ENCODE peak calls at places on chromosomes 7 and 10, in nine cellular contexts. T, K, E, O, U, L, S, F and W are unnamed samples. For H3K27me3, the result is how much of the 10 kb centered on the place peaks cover.

GRCh38 chr10:12707461-12708185 is 293.9 kb downstream of the CCDC3 start:
- DNase-seq in O (peak), F (no peak), K (peak), U (no peak), T (peak), S (no peak), E (peak), L (peak), W (peak)

GRCh38 chr7:45924283-45924682 is 3.2 kb upstream of the IGFBP3 start:
- DNase-seq in L (no peak), F (no peak), K (no peak), T (no peak), E (peak), U (no peak), O (no peak), S (no peak), W (no peak)

GRCh38 chr7:80873140-80873539 is 45.7 kb downstream of the SEMA3C start:
- DNase-seq in K (no peak), S (no peak), T (no peak), O (no peak), L (no peak), F (no peak), U (no peak), E (no peak), W (no peak)

GRCh38 chr7:117064688-117065087 is 111.4 kb downstream of the ST7 start:
- DNase-seq in T (no peak), S (no peak), K (no peak), O (no peak), U (no peak), F (no peak), E (no peak), L (no peak), W (no peak)

GRCh38 chr10:132942101-132942739 is at the start of gene CFAP46:
- DNase-seq in O (peak), L (no peak), U (no peak), F (no peak), E (no peak), S (peak), K (no peak), T (peak), W (peak)

GRCh38 chr7:105131890-105132289 is 117.9 kb downstream of the KMT2E start:
- DNase-seq in O (peak), L (no peak), S (no peak), E (no peak), U (no peak), K (no peak), F (no peak), T (no peak), W (no peak)

GRCh38 chr10:127600479-127600878 is 51.4 kb downstream of the NPS start:
- DNase-seq in L (no peak), K (no peak), T (peak), S (no peak), F (no peak), E (no peak), U (no peak), O (no peak), W (no peak)

GRCh38 chr7:133297093-133297492 is 44.2 kb downstream of the EXOC4 start:
- DNase-seq in T (no peak), F (no peak), S (no peak), K (no peak), E (no peak), O (no peak), U (no peak), L (no peak), W (no peak)

GRCh38 chr10:127215882-127216281 is 19.5 kb upstream of the INSYN2A start:
- DNase-seq in E (no peak), O (no peak), F (no peak), T (no peak), U (no peak), L (no peak), K (no peak), S (no peak), W (no peak)

GRCh38 chr10:76001019-76001418 is 569.6 kb downstream of the LRMDA start:
- DNase-seq in T (no peak), U (no peak), E (no peak), L (no peak), S (no peak), F (no peak), K (no peak), O (no peak), W (no peak)

GRCh38 chr10:112435013-112435619 is 11.6 kb downstream of the ZDHHC6 start:
- DNase-seq in K (peak), U (no peak), S (no peak), T (no peak), F (no peak), L (no peak), O (no peak), E (no peak), W (no peak)

GRCh38 chr7:129670636-129671035 is 59.1 kb downstream of the NRF1 start:
- DNase-seq in T (no peak), E (no peak), U (no peak), S (no peak), L (no peak), F (no peak), O (no peak), K (no peak), W (no peak)

DNA sequence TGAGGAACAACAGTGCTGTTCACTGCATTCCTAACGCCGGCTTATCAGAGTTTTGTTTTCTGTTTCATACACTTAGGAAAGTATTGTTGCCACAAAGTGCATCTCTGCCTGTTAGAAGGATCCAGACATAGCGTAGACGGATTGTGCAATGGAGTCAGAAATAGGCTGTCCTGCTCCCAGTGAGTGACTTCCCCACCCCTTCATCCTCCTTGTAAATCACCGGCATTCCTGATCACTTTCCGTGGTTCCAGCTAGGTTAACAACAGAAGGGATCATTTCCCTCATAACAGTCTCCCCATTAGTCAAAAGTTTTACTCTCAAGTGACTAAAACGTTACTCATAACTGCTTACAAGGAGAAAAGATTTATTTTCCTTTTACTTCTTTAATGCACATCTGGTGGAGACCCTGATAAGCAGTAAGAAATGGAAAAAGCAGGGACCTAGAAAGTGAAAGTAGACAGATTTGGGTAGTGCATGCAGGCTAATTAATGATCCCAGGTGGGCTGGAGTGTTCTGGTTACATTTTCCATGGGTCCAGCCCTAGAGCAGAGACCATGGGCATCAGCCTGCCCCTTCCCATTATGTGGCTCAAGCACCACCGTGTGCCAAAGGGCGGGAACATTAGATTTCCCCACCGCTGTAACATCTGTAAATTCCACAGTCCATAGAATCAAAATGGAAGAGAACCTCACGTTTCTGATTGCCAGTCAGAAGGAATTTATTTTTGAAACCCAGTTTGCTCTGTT is 395.1 kb upstream of the GALNT17 start:
- DNase-seq in T (no peak), F (no peak), U (no peak), K (peak), S (no peak), E (peak), L (peak), O (no peak), W (no peak)
- H3K4me3 ChIP-seq in T (no peak), F (peak), U (peak), K (peak), S (no peak), E (peak), L (peak), O (no peak), W (no peak)

GRCh38 chr7:155450828-155451521 is 7.0 kb upstream of the EN2 start:
- DNase-seq in K (no peak), E (no peak), F (no peak), O (no peak), S (peak), T (no peak), L (no peak), U (no peak), W (no peak)

GRCh38 chr7:155448632-155449007 is 9.3 kb upstream of the EN2 start:
- DNase-seq in E (no peak), T (no peak), K (no peak), L (no peak), F (no peak), S (no peak), U (no peak), O (no peak), W (no peak)

GRCh38 chr7:155449008-155449879 is 8.7 kb upstream of the EN2 start:
- DNase-seq in F (no peak), S (no peak), L (no peak), K (no peak), O (no peak), U (no peak), T (no peak), E (no peak), W (no peak)

GRCh38 chr7:155450558-155450827 is 7.4 kb upstream of the EN2 start:
- DNase-seq in F (no peak), T (no peak), O (no peak), L (no peak), U (no peak), E (no peak), K (no peak), S (no peak), W (no peak)

GRCh38 chr7:155449880-155450557 is 7.9 kb upstream of the EN2 start:
- DNase-seq in K (no peak), E (no peak), U (no peak), S (no peak), O (no peak), T (no peak), L (no peak), F (no peak), W (no peak)
- H3K27me3 ChIP-seq in K (under half), E (half or more), U (under half), S (half or more), O (half or more), T (half or more), L (half or more), F (under half), W (half or more)

DNA sequence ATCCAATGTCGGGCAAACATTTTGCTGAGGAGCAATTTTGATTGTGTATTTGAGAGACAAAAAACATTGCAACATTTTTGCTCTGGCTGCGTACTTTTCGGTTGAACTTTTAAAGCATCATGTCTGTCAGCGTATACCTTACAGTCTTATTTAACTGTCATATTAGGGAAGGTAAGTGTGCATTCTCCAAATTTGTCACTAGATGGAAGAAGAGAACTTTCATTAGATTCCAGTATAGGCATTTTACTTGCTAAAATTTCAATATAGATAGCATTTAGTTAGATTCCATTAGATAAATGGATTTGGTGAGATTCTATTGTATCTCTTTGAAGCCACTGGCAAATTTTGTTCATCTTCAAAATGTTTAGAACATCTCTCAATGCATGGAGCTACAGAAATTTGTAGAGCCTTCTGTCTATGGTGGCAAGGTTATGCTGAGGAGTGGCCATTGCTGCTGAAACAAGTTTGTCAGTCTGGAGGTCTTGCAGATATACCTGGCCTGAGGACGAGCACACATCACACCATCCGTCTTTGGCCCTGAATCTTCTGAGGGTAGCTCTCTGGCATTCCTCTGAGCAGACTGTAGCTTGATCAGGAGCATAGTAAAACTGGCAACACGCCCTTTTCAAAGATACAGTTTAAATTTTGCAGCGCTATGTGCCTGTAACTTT is 437.5 kb upstream of the MBL2 start:
- DNase-seq in K (no peak), E (no peak), T (peak), L (no peak), U (no peak), F (no peak), S (no peak), O (no peak), W (no peak)
- TF ChIP-seq CTCF in K (no peak), E (peak), T (no peak), L (no peak), U (no peak), F (peak), S (no peak), O (no peak), W (peak)

DNA sequence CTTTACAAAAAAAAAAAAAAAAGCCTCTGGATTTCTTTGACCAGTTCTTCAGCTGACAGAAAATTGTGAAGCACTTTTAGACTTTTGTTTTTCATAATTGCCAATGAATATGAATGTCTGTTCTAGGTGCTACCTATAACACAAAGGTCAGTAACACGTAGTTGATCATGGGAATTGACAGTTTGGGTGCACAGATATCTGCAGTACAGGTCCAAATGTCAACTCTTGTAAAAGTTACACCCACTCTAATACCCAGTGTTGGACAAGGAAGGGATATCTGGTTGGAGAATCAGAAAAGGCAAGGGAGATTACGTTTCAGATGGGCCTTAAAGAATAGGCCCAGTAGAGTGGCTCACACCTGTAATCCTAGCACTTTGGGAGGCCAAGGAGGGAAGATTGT is 1.8 kb downstream of the REEP3 start:
- DNase-seq in K (no peak), E (no peak), O (no peak), L (no peak), U (no peak), T (no peak), F (no peak), S (no peak), W (no peak)
- H3K4me3 ChIP-seq in K (no peak), E (no peak), O (no peak), L (no peak), U (peak), T (peak), F (peak), S (peak), W (no peak)

DNA sequence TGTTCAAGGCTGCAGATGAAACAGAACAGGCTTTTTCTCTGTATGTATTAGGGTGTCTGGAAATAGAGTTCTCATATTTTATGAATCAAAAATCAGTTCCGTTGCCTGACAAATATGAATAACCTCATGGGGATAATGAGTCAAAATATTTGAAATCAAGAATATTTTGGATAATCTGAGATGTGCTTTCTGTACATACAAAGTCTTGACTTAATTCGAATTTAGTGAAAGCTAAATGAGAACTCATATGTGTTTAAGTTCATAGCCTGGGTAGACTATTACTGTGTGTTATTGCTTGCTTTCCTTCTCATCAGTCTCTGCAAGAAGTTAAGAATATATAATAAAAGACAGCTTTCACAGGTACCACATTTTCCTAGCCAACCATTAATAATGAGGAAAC is 689.0 kb downstream of the REEP3 start:
- DNase-seq in U (no peak), O (no peak), E (no peak), S (no peak), K (no peak), F (no peak), T (no peak), L (no peak), W (no peak)
- H3K27me3 ChIP-seq in U (under half), O (under half), E (under half), S (under half), K (under half), F (under half), T (under half), L (under half), W (under half)

GRCh38 chr10:5450605-5451384 is 38.4 kb downstream of the NET1 start:
- DNase-seq in T (no peak), S (no peak), L (no peak), U (no peak), O (no peak), F (no peak), K (no peak), E (no peak), W (no peak)

GRCh38 chr10:5449227-5449626 is 36.9 kb downstream of the NET1 start:
- DNase-seq in S (no peak), F (no peak), L (no peak), T (no peak), E (no peak), O (no peak), U (no peak), K (no peak), W (no peak)

GRCh38 chr10:5448333-5449048 is 36.1 kb downstream of the NET1 start:
- DNase-seq in T (no peak), K (no peak), E (no peak), F (no peak), L (no peak), S (no peak), U (no peak), O (no peak), W (no peak)

GRCh38 chr10:5447611-5448071 is 35.3 kb downstream of the NET1 start:
- DNase-seq in O (no peak), E (no peak), K (no peak), L (no peak), T (no peak), U (no peak), F (no peak), S (no peak), W (no peak)

DNA sequence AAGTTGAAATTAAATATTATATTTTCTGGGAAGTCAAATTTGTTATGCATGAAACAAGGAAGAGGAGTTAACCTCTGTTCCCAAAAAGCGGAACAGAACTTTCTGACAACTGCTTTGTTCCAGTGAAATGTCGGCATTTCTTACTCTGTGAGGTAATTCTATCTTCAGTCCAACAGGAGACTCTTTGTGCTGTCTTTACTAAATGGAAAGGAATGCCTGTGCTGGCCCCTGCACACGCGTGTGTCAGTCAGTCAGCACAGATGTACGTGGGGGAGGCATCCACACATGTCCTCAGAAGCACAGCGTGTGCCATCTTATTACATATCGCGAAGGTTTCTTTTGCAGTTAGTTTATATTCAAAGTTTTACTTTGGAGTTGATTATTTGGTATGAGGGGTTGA is 37.5 kb downstream of the NET1 start:
- DNase-seq in E (no peak), S (no peak), T (no peak), U (no peak), F (no peak), O (no peak), L (no peak), K (no peak), W (no peak)
- TF ChIP-seq CTCF in E (peak), S (no peak), T (peak), U (no peak), F (no peak), O (no peak), L (no peak), K (peak), W (no peak)

DNA sequence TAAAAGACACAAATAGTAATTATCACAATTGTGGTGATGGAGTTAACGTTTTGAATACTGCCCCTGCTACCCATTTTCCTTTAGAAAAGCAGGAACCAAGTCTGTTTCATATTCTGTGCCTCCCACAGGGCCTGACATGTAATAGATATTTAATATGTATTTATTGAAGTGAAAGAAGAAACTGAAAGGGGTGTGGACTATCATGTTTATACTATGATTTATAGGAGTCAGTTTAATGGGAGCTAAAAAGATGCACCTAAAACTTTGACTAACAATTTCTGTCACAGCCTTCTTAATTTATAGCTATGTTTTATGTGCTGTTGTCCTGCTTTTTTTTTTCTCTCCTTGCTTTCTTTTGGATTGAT is 24.1 kb upstream of the BHLHA15 start:
- DNase-seq in F (no peak), K (no peak), S (no peak), U (no peak), L (no peak), O (no peak), E (no peak), T (no peak), W (no peak)
- H3K4me3 ChIP-seq in F (no peak), K (no peak), S (no peak), U (peak), L (no peak), O (no peak), E (no peak), T (no peak), W (no peak)